ENCODE peak calls at places on chromosomes 6 and 20, in eight cellular contexts. One of them, this sample, is unnamed.

GRCh38 chr6:118748311-118749062 is 97.1 kb upstream of the CEP85L start:
- DNase-seq in suprapubic skin: peak
- DNase-seq in HL-60: no peak
- DNase-seq in neural progenitor cell: peak
- DNase-seq in right atrium auricular region: no peak
- DNase-seq in lower lobe of right lung: no peak
- DNase-seq in psoas muscle: peak
- DNase-seq in ovary: peak
- DNase-seq in this sample: no peak

GRCh38 chr20:43776691-43777090 is 49.9 kb upstream of the GTSF1L start:
- DNase-seq in ovary: no peak
- DNase-seq in right atrium auricular region: no peak
- DNase-seq in neural progenitor cell: no peak
- DNase-seq in suprapubic skin: no peak
- DNase-seq in HL-60: no peak
- DNase-seq in psoas muscle: no peak
- DNase-seq in lower lobe of right lung: no peak
- DNase-seq in this sample: no peak

GRCh38 chr20:10982692-10983091 is 308.9 kb upstream of the JAG1 start:
- DNase-seq in HL-60: no peak
- DNase-seq in suprapubic skin: no peak
- DNase-seq in ovary: peak
- DNase-seq in lower lobe of right lung: no peak
- DNase-seq in right atrium auricular region: peak
- DNase-seq in psoas muscle: peak
- DNase-seq in neural progenitor cell: no peak
- DNase-seq in this sample: peak

GRCh38 chr20:57512432-57512831 is 12.5 kb downstream of the CTCFL start:
- DNase-seq in ovary: no peak
- DNase-seq in HL-60: no peak
- DNase-seq in suprapubic skin: no peak
- DNase-seq in lower lobe of right lung: no peak
- DNase-seq in neural progenitor cell: no peak
- DNase-seq in psoas muscle: no peak
- DNase-seq in right atrium auricular region: no peak
- DNase-seq in this sample: no peak

GRCh38 chr6:3506195-3506594 is 49.3 kb upstream of the SLC22A23 start:
- DNase-seq in neural progenitor cell: no peak
- DNase-seq in HL-60: no peak
- DNase-seq in lower lobe of right lung: no peak
- DNase-seq in suprapubic skin: no peak
- DNase-seq in right atrium auricular region: no peak
- DNase-seq in psoas muscle: no peak
- DNase-seq in ovary: no peak
- DNase-seq in this sample: no peak

GRCh38 chr6:107082045-107082444 is 33.3 kb downstream of the BEND3 start:
- DNase-seq in neural progenitor cell: peak
- DNase-seq in lower lobe of right lung: no peak
- DNase-seq in HL-60: no peak
- DNase-seq in ovary: no peak
- DNase-seq in psoas muscle: no peak
- DNase-seq in right atrium auricular region: no peak
- DNase-seq in suprapubic skin: no peak
- DNase-seq in this sample: no peak

GRCh38 chr6:106510090-106510970 is 119.0 kb downstream of the RTN4IP1 start:
- DNase-seq in neural progenitor cell: peak
- DNase-seq in psoas muscle: peak
- DNase-seq in HL-60: peak
- DNase-seq in lower lobe of right lung: peak
- DNase-seq in suprapubic skin: peak
- DNase-seq in right atrium auricular region: no peak
- DNase-seq in ovary: peak
- DNase-seq in this sample: no peak

GRCh38 chr6:13425971-13426931 is 61.1 kb downstream of the GFOD1 start:
- DNase-seq in neural progenitor cell: no peak
- DNase-seq in right atrium auricular region: no peak
- DNase-seq in HL-60: no peak
- DNase-seq in ovary: no peak
- DNase-seq in lower lobe of right lung: no peak
- DNase-seq in psoas muscle: peak
- DNase-seq in suprapubic skin: no peak
- DNase-seq in this sample: peak

GRCh38 chr20:10217517-10218410 is 866 bp upstream of the SNAP25 start:
- DNase-seq in right atrium auricular region: peak
- DNase-seq in ovary: peak
- DNase-seq in psoas muscle: no peak
- DNase-seq in suprapubic skin: no peak
- DNase-seq in lower lobe of right lung: no peak
- DNase-seq in HL-60: no peak
- DNase-seq in neural progenitor cell: peak
- DNase-seq in this sample: peak

GRCh38 chr20:44187763-44188709 is 1.0 kb upstream of the JPH2 start:
- DNase-seq in psoas muscle: no peak
- DNase-seq in suprapubic skin: no peak
- DNase-seq in neural progenitor cell: no peak
- DNase-seq in HL-60: no peak
- DNase-seq in lower lobe of right lung: no peak
- DNase-seq in ovary: no peak
- DNase-seq in right atrium auricular region: peak
- DNase-seq in this sample: peak

GRCh38 chr6:161417712-161418457 is 144.0 kb upstream of the AGPAT4 start:
- DNase-seq in right atrium auricular region: no peak
- DNase-seq in lower lobe of right lung: no peak
- DNase-seq in HL-60: no peak
- DNase-seq in neural progenitor cell: peak
- DNase-seq in psoas muscle: peak
- DNase-seq in ovary: peak
- DNase-seq in suprapubic skin: no peak
- DNase-seq in this sample: no peak

GRCh38 chr20:47546184-47547033 is 44.7 kb downstream of the NCOA3 start:
- DNase-seq in psoas muscle: no peak
- DNase-seq in suprapubic skin: no peak
- DNase-seq in lower lobe of right lung: no peak
- DNase-seq in HL-60: no peak
- DNase-seq in ovary: no peak
- DNase-seq in neural progenitor cell: no peak
- DNase-seq in right atrium auricular region: no peak
- DNase-seq in this sample: no peak

GRCh38 chr6:170038251-170038650 is 252.6 kb downstream of the DLL1 start:
- DNase-seq in HL-60: no peak
- DNase-seq in ovary: no peak
- DNase-seq in neural progenitor cell: no peak
- DNase-seq in suprapubic skin: peak
- DNase-seq in lower lobe of right lung: peak
- DNase-seq in right atrium auricular region: no peak
- DNase-seq in psoas muscle: no peak
- DNase-seq in this sample: peak

GRCh38 chr20:40805592-40805991 is 116.6 kb upstream of the MAFB start:
- DNase-seq in right atrium auricular region: no peak
- DNase-seq in lower lobe of right lung: no peak
- DNase-seq in HL-60: no peak
- DNase-seq in suprapubic skin: no peak
- DNase-seq in ovary: no peak
- DNase-seq in neural progenitor cell: no peak
- DNase-seq in psoas muscle: no peak
- DNase-seq in this sample: no peak

GRCh38 chr6:152750694-152751093 is at the start of gene VIP:
- DNase-seq in ovary: no peak
- DNase-seq in lower lobe of right lung: no peak
- DNase-seq in psoas muscle: no peak
- DNase-seq in HL-60: no peak
- DNase-seq in suprapubic skin: no peak
- DNase-seq in neural progenitor cell: peak
- DNase-seq in right atrium auricular region: no peak
- DNase-seq in this sample: no peak

GRCh38 chr6:40953486-40953885 is 85.5 kb downstream of the UNC5CL start:
- DNase-seq in right atrium auricular region: no peak
- DNase-seq in neural progenitor cell: no peak
- DNase-seq in lower lobe of right lung: no peak
- DNase-seq in ovary: no peak
- DNase-seq in suprapubic skin: no peak
- DNase-seq in psoas muscle: no peak
- DNase-seq in HL-60: no peak
- DNase-seq in this sample: no peak

GRCh38 chr20:25213566-25214415 is 18.3 kb downstream of the ENTPD6 start:
- DNase-seq in ovary: no peak
- DNase-seq in lower lobe of right lung: no peak
- DNase-seq in psoas muscle: no peak
- DNase-seq in right atrium auricular region: no peak
- DNase-seq in HL-60: no peak
- DNase-seq in suprapubic skin: peak
- DNase-seq in neural progenitor cell: no peak
- DNase-seq in this sample: no peak

GRCh38 chr6:158817298-158818007 is 1.7 kb downstream of the EZR start:
- DNase-seq in suprapubic skin: no peak
- DNase-seq in neural progenitor cell: peak
- DNase-seq in psoas muscle: no peak
- DNase-seq in ovary: peak
- DNase-seq in HL-60: no peak
- DNase-seq in right atrium auricular region: peak
- DNase-seq in lower lobe of right lung: peak
- DNase-seq in this sample: no peak

GRCh38 chr6:158168054-158168303 is at the start of gene SERAC1:
- DNase-seq in suprapubic skin: no peak
- DNase-seq in right atrium auricular region: no peak
- DNase-seq in psoas muscle: no peak
- DNase-seq in ovary: no peak
- DNase-seq in HL-60: no peak
- DNase-seq in lower lobe of right lung: no peak
- DNase-seq in neural progenitor cell: no peak
- DNase-seq in this sample: no peak

GRCh38 chr6:166005401-166005845 is 162.2 kb downstream of the TBXT start:
- DNase-seq in neural progenitor cell: peak
- DNase-seq in HL-60: no peak
- DNase-seq in ovary: peak
- DNase-seq in lower lobe of right lung: no peak
- DNase-seq in psoas muscle: peak
- DNase-seq in right atrium auricular region: peak
- DNase-seq in suprapubic skin: no peak
- DNase-seq in this sample: no peak

GRCh38 chr20:25050501-25051350 is 7.2 kb downstream of the ACSS1 start:
- DNase-seq in suprapubic skin: peak
- DNase-seq in ovary: no peak
- DNase-seq in psoas muscle: no peak
- DNase-seq in neural progenitor cell: no peak
- DNase-seq in HL-60: no peak
- DNase-seq in lower lobe of right lung: no peak
- DNase-seq in right atrium auricular region: no peak
- DNase-seq in this sample: peak

GRCh38 chr6:2433686-2434085 is 188.3 kb upstream of the GMDS start:
- DNase-seq in HL-60: peak
- DNase-seq in psoas muscle: no peak
- DNase-seq in neural progenitor cell: no peak
- DNase-seq in right atrium auricular region: no peak
- DNase-seq in suprapubic skin: peak
- DNase-seq in lower lobe of right lung: no peak
- DNase-seq in ovary: no peak
- DNase-seq in this sample: no peak

DNA sequence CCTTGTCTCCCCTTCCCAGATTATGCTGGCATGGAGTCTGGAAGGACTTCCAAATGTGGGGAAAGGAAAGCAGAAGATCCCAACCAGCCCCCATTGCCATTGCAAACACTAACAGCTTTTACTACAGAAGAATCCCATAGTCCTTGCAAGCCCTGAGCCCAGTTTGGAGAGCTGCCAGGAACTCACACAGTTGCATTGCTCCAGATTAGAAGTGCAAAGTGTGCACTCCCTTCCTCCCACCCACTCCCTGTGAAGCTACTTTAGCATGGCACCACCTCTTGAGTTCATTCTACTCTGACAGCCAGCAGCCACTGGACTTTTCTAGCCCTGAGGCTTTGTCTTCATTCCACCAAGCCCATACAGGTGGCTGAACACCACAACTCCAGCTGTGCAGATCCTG is 67.6 kb downstream of the SLC22A2 start:
- DNase-seq in ovary: no peak
- DNase-seq in lower lobe of right lung: no peak
- DNase-seq in HL-60: no peak
- DNase-seq in psoas muscle: no peak
- DNase-seq in right atrium auricular region: no peak
- DNase-seq in suprapubic skin: no peak
- DNase-seq in neural progenitor cell: no peak
- DNase-seq in this sample: no peak
- H3K4me3 ChIP-seq in ovary: no peak
- H3K4me3 ChIP-seq in lower lobe of right lung: no peak
- H3K4me3 ChIP-seq in HL-60: no peak
- H3K4me3 ChIP-seq in psoas muscle: no peak
- H3K4me3 ChIP-seq in right atrium auricular region: no peak
- H3K4me3 ChIP-seq in suprapubic skin: no peak
- H3K4me3 ChIP-seq in neural progenitor cell: no peak
- H3K4me3 ChIP-seq in this sample: no peak

GRCh38 chr20:5770240-5770986 is 20.2 kb downstream of the SHLD1 start:
- DNase-seq in right atrium auricular region: no peak
- DNase-seq in lower lobe of right lung: no peak
- DNase-seq in ovary: no peak
- DNase-seq in psoas muscle: no peak
- DNase-seq in neural progenitor cell: no peak
- DNase-seq in HL-60: peak
- DNase-seq in suprapubic skin: no peak
- DNase-seq in this sample: no peak
- H3K27ac ChIP-seq in right atrium auricular region: no peak
- H3K27ac ChIP-seq in lower lobe of right lung: no peak
- H3K27ac ChIP-seq in ovary: no peak
- H3K27ac ChIP-seq in psoas muscle: no peak
- H3K27ac ChIP-seq in neural progenitor cell: no peak
- H3K27ac ChIP-seq in HL-60: peak
- H3K27ac ChIP-seq in suprapubic skin: no peak
- H3K27ac ChIP-seq in this sample: no peak

DNA sequence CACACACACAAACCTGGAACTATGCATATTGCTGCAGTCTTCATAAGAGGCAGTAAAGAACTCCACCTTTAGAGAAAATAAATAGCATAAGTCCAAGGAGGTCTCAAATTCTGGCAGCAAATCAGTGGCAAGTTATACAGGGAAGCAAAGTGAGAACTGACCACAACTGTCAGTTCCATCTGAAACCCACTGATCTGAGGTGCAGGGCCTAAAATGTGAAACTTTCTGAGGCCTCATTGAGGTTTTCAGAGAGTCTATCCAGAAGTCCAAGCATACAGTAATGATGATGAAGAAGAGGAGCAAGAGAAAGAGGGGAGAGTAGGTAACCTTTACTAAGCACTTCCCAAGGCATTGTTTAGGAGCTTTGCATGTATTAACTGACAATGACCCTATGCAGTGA is 36.3 kb downstream of the MTFR2 start:
- DNase-seq in ovary: no peak
- DNase-seq in suprapubic skin: no peak
- DNase-seq in psoas muscle: no peak
- DNase-seq in right atrium auricular region: no peak
- DNase-seq in HL-60: no peak
- DNase-seq in lower lobe of right lung: no peak
- DNase-seq in neural progenitor cell: no peak
- DNase-seq in this sample: no peak
- TF ChIP-seq CTCF in ovary: no peak
- TF ChIP-seq CTCF in suprapubic skin: no peak
- TF ChIP-seq CTCF in psoas muscle: no peak
- TF ChIP-seq CTCF in right atrium auricular region: no peak
- TF ChIP-seq CTCF in HL-60: no peak
- TF ChIP-seq CTCF in lower lobe of right lung: no peak
- TF ChIP-seq CTCF in neural progenitor cell: no peak
- TF ChIP-seq CTCF in this sample: no peak

DNA sequence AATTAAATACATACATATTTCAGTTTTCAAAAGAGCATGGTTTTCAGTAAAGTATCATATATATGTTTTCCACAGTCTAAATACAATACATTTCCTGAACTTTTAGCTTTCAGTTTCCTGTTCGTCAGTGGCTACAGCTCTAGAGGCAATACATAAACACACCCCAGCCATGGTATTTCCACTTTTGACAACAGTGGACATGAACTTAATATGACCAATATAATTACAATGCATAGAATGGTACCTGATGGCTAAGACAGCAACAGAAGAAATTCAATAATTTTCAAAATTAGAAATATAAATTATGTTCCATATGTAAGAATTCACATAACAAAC is 19.3 kb downstream of the FKBP5 start:
- DNase-seq in HL-60: no peak
- DNase-seq in neural progenitor cell: no peak
- DNase-seq in right atrium auricular region: no peak
- DNase-seq in lower lobe of right lung: no peak
- DNase-seq in ovary: no peak
- DNase-seq in psoas muscle: no peak
- DNase-seq in suprapubic skin: no peak
- DNase-seq in this sample: no peak
- H3K4me3 ChIP-seq in HL-60: no peak
- H3K4me3 ChIP-seq in neural progenitor cell: no peak
- H3K4me3 ChIP-seq in right atrium auricular region: no peak
- H3K4me3 ChIP-seq in lower lobe of right lung: no peak
- H3K4me3 ChIP-seq in ovary: no peak
- H3K4me3 ChIP-seq in psoas muscle: peak
- H3K4me3 ChIP-seq in suprapubic skin: peak
- H3K4me3 ChIP-seq in this sample: peak